ENCODE peak calls at places on chromosomes 12 and 14, in nine cellular contexts. One of them, this sample, is unnamed.

GRCh38 chr14:54902143-54902520 is 494 bp downstream of the GCH1 start:
- DNase-seq in stimulated activated CD8-positive, alpha-beta memory T cell treated with anti-CD3 and anti-CD28 coated beads, Interleukin-4, amount 100 ng/mL, for 24 hours: peak
- DNase-seq in T-helper 1 cell: peak
- DNase-seq in putamen: no peak
- DNase-seq in Daoy: peak
- DNase-seq in stomach: peak
- DNase-seq in NCI-H460: peak
- DNase-seq in kidney epithelial cell: no peak
- DNase-seq in HL-60: peak
- DNase-seq in this sample: no peak

GRCh38 chr12:43836455-43836989 is 641 bp downstream of the TMEM117 start:
- DNase-seq in Daoy: no peak
- DNase-seq in stomach: no peak
- DNase-seq in HL-60: no peak
- DNase-seq in kidney epithelial cell: no peak
- DNase-seq in putamen: peak
- DNase-seq in stimulated activated CD8-positive, alpha-beta memory T cell treated with anti-CD3 and anti-CD28 coated beads, Interleukin-4, amount 100 ng/mL, for 24 hours: no peak
- DNase-seq in NCI-H460: peak
- DNase-seq in T-helper 1 cell: peak
- DNase-seq in this sample: peak

GRCh38 chr12:127888948-127889347 is 378.0 kb upstream of the TMEM132C start:
- DNase-seq in stimulated activated CD8-positive, alpha-beta memory T cell treated with anti-CD3 and anti-CD28 coated beads, Interleukin-4, amount 100 ng/mL, for 24 hours: no peak
- DNase-seq in T-helper 1 cell: no peak
- DNase-seq in stomach: no peak
- DNase-seq in Daoy: no peak
- DNase-seq in kidney epithelial cell: no peak
- DNase-seq in putamen: no peak
- DNase-seq in HL-60: no peak
- DNase-seq in NCI-H460: no peak
- DNase-seq in this sample: no peak

GRCh38 chr14:86777950-86778602 is 1214.9 kb downstream of the GALC start:
- DNase-seq in T-helper 1 cell: no peak
- DNase-seq in stimulated activated CD8-positive, alpha-beta memory T cell treated with anti-CD3 and anti-CD28 coated beads, Interleukin-4, amount 100 ng/mL, for 24 hours: no peak
- DNase-seq in stomach: no peak
- DNase-seq in Daoy: peak
- DNase-seq in putamen: no peak
- DNase-seq in NCI-H460: peak
- DNase-seq in kidney epithelial cell: peak
- DNase-seq in HL-60: no peak
- DNase-seq in this sample: no peak

GRCh38 chr12:121926874-121927706 is 8.7 kb downstream of the CFAP251 start:
- DNase-seq in stomach: no peak
- DNase-seq in T-helper 1 cell: no peak
- DNase-seq in stimulated activated CD8-positive, alpha-beta memory T cell treated with anti-CD3 and anti-CD28 coated beads, Interleukin-4, amount 100 ng/mL, for 24 hours: no peak
- DNase-seq in NCI-H460: no peak
- DNase-seq in putamen: no peak
- DNase-seq in HL-60: peak
- DNase-seq in kidney epithelial cell: no peak
- DNase-seq in Daoy: no peak
- DNase-seq in this sample: no peak

GRCh38 chr12:25382311-25383106 is 131.8 kb upstream of the KRAS start:
- DNase-seq in Daoy: no peak
- DNase-seq in stimulated activated CD8-positive, alpha-beta memory T cell treated with anti-CD3 and anti-CD28 coated beads, Interleukin-4, amount 100 ng/mL, for 24 hours: no peak
- DNase-seq in T-helper 1 cell: peak
- DNase-seq in stomach: no peak
- DNase-seq in NCI-H460: no peak
- DNase-seq in kidney epithelial cell: no peak
- DNase-seq in putamen: no peak
- DNase-seq in HL-60: no peak
- DNase-seq in this sample: no peak

GRCh38 chr12:52691076-52691764 is 11.0 kb upstream of the KRT1 start:
- DNase-seq in Daoy: peak
- DNase-seq in HL-60: no peak
- DNase-seq in NCI-H460: no peak
- DNase-seq in stimulated activated CD8-positive, alpha-beta memory T cell treated with anti-CD3 and anti-CD28 coated beads, Interleukin-4, amount 100 ng/mL, for 24 hours: peak
- DNase-seq in kidney epithelial cell: no peak
- DNase-seq in putamen: no peak
- DNase-seq in stomach: no peak
- DNase-seq in T-helper 1 cell: peak
- DNase-seq in this sample: no peak

GRCh38 chr12:112349440-112349839 is 32.8 kb downstream of the HECTD4 start:
- DNase-seq in stomach: no peak
- DNase-seq in T-helper 1 cell: no peak
- DNase-seq in NCI-H460: no peak
- DNase-seq in kidney epithelial cell: no peak
- DNase-seq in stimulated activated CD8-positive, alpha-beta memory T cell treated with anti-CD3 and anti-CD28 coated beads, Interleukin-4, amount 100 ng/mL, for 24 hours: no peak
- DNase-seq in putamen: peak
- DNase-seq in HL-60: no peak
- DNase-seq in Daoy: no peak
- DNase-seq in this sample: no peak

GRCh38 chr14:73651005-73651404 is 6.2 kb downstream of the DNAL1 start:
- DNase-seq in HL-60: no peak
- DNase-seq in kidney epithelial cell: no peak
- DNase-seq in stimulated activated CD8-positive, alpha-beta memory T cell treated with anti-CD3 and anti-CD28 coated beads, Interleukin-4, amount 100 ng/mL, for 24 hours: no peak
- DNase-seq in NCI-H460: no peak
- DNase-seq in stomach: no peak
- DNase-seq in Daoy: no peak
- DNase-seq in T-helper 1 cell: no peak
- DNase-seq in putamen: no peak
- DNase-seq in this sample: no peak

GRCh38 chr12:25518512-25518911 is 34.6 kb downstream of the LMNTD1 start:
- DNase-seq in Daoy: peak
- DNase-seq in NCI-H460: no peak
- DNase-seq in stomach: no peak
- DNase-seq in kidney epithelial cell: no peak
- DNase-seq in putamen: no peak
- DNase-seq in stimulated activated CD8-positive, alpha-beta memory T cell treated with anti-CD3 and anti-CD28 coated beads, Interleukin-4, amount 100 ng/mL, for 24 hours: no peak
- DNase-seq in T-helper 1 cell: no peak
- DNase-seq in HL-60: no peak
- DNase-seq in this sample: no peak

GRCh38 chr14:99619873-99620834 is 16.1 kb upstream of the CCDC85C start:
- DNase-seq in stomach: no peak
- DNase-seq in T-helper 1 cell: no peak
- DNase-seq in HL-60: no peak
- DNase-seq in stimulated activated CD8-positive, alpha-beta memory T cell treated with anti-CD3 and anti-CD28 coated beads, Interleukin-4, amount 100 ng/mL, for 24 hours: no peak
- DNase-seq in putamen: no peak
- DNase-seq in NCI-H460: no peak
- DNase-seq in Daoy: peak
- DNase-seq in kidney epithelial cell: no peak
- DNase-seq in this sample: no peak

GRCh38 chr14:37819155-37820015 is 224.0 kb downstream of the TTC6 start:
- DNase-seq in Daoy: peak
- DNase-seq in NCI-H460: no peak
- DNase-seq in T-helper 1 cell: no peak
- DNase-seq in kidney epithelial cell: peak
- DNase-seq in stimulated activated CD8-positive, alpha-beta memory T cell treated with anti-CD3 and anti-CD28 coated beads, Interleukin-4, amount 100 ng/mL, for 24 hours: no peak
- DNase-seq in HL-60: no peak
- DNase-seq in stomach: no peak
- DNase-seq in putamen: no peak
- DNase-seq in this sample: no peak

GRCh38 chr12:23126794-23127193 is 501.8 kb downstream of the ETNK1 start:
- DNase-seq in kidney epithelial cell: no peak
- DNase-seq in HL-60: no peak
- DNase-seq in putamen: no peak
- DNase-seq in stomach: no peak
- DNase-seq in Daoy: no peak
- DNase-seq in NCI-H460: no peak
- DNase-seq in stimulated activated CD8-positive, alpha-beta memory T cell treated with anti-CD3 and anti-CD28 coated beads, Interleukin-4, amount 100 ng/mL, for 24 hours: no peak
- DNase-seq in T-helper 1 cell: no peak
- DNase-seq in this sample: no peak

GRCh38 chr12:85968606-85969005 is 94.5 kb downstream of the NTS start:
- DNase-seq in stomach: no peak
- DNase-seq in stimulated activated CD8-positive, alpha-beta memory T cell treated with anti-CD3 and anti-CD28 coated beads, Interleukin-4, amount 100 ng/mL, for 24 hours: no peak
- DNase-seq in HL-60: no peak
- DNase-seq in T-helper 1 cell: no peak
- DNase-seq in putamen: no peak
- DNase-seq in Daoy: no peak
- DNase-seq in kidney epithelial cell: no peak
- DNase-seq in NCI-H460: no peak
- DNase-seq in this sample: no peak

GRCh38 chr12:6551063-6551461 is 4.8 kb downstream of the IFFO1 start:
- DNase-seq in stimulated activated CD8-positive, alpha-beta memory T cell treated with anti-CD3 and anti-CD28 coated beads, Interleukin-4, amount 100 ng/mL, for 24 hours: no peak
- DNase-seq in NCI-H460: no peak
- DNase-seq in HL-60: no peak
- DNase-seq in Daoy: no peak
- DNase-seq in kidney epithelial cell: no peak
- DNase-seq in stomach: no peak
- DNase-seq in putamen: no peak
- DNase-seq in T-helper 1 cell: no peak
- DNase-seq in this sample: peak

GRCh38 chr14:44339256-44339655 is 167.8 kb downstream of the FSCB start:
- DNase-seq in NCI-H460: no peak
- DNase-seq in stomach: no peak
- DNase-seq in stimulated activated CD8-positive, alpha-beta memory T cell treated with anti-CD3 and anti-CD28 coated beads, Interleukin-4, amount 100 ng/mL, for 24 hours: no peak
- DNase-seq in Daoy: peak
- DNase-seq in putamen: no peak
- DNase-seq in HL-60: no peak
- DNase-seq in kidney epithelial cell: no peak
- DNase-seq in T-helper 1 cell: no peak
- DNase-seq in this sample: no peak

GRCh38 chr14:99467338-99468075 is 13.2 kb downstream of the SETD3 start:
- DNase-seq in kidney epithelial cell: no peak
- DNase-seq in putamen: no peak
- DNase-seq in Daoy: no peak
- DNase-seq in HL-60: no peak
- DNase-seq in stimulated activated CD8-positive, alpha-beta memory T cell treated with anti-CD3 and anti-CD28 coated beads, Interleukin-4, amount 100 ng/mL, for 24 hours: no peak
- DNase-seq in stomach: no peak
- DNase-seq in T-helper 1 cell: no peak
- DNase-seq in NCI-H460: no peak
- DNase-seq in this sample: no peak

GRCh38 chr12:87779858-87780498 is 249.2 kb downstream of the C12orf50 start:
- DNase-seq in stimulated activated CD8-positive, alpha-beta memory T cell treated with anti-CD3 and anti-CD28 coated beads, Interleukin-4, amount 100 ng/mL, for 24 hours: no peak
- DNase-seq in NCI-H460: no peak
- DNase-seq in kidney epithelial cell: no peak
- DNase-seq in HL-60: no peak
- DNase-seq in putamen: no peak
- DNase-seq in T-helper 1 cell: no peak
- DNase-seq in Daoy: no peak
- DNase-seq in stomach: no peak
- DNase-seq in this sample: no peak

GRCh38 chr14:24895243-24895583 is 154.7 kb downstream of the STXBP6 start:
- DNase-seq in T-helper 1 cell: no peak
- DNase-seq in kidney epithelial cell: no peak
- DNase-seq in stimulated activated CD8-positive, alpha-beta memory T cell treated with anti-CD3 and anti-CD28 coated beads, Interleukin-4, amount 100 ng/mL, for 24 hours: no peak
- DNase-seq in Daoy: no peak
- DNase-seq in HL-60: no peak
- DNase-seq in NCI-H460: no peak
- DNase-seq in stomach: no peak
- DNase-seq in putamen: no peak
- DNase-seq in this sample: no peak

GRCh38 chr14:36241183-36241582 is 64.7 kb upstream of the PTCSC3 start:
- DNase-seq in kidney epithelial cell: no peak
- DNase-seq in HL-60: no peak
- DNase-seq in Daoy: no peak
- DNase-seq in stomach: no peak
- DNase-seq in putamen: no peak
- DNase-seq in stimulated activated CD8-positive, alpha-beta memory T cell treated with anti-CD3 and anti-CD28 coated beads, Interleukin-4, amount 100 ng/mL, for 24 hours: no peak
- DNase-seq in NCI-H460: no peak
- DNase-seq in T-helper 1 cell: no peak
- DNase-seq in this sample: no peak

GRCh38 chr12:94779520-94779919 is 129.2 kb upstream of the TMCC3 start:
- DNase-seq in HL-60: no peak
- DNase-seq in NCI-H460: no peak
- DNase-seq in kidney epithelial cell: peak
- DNase-seq in T-helper 1 cell: no peak
- DNase-seq in Daoy: peak
- DNase-seq in stomach: no peak
- DNase-seq in stimulated activated CD8-positive, alpha-beta memory T cell treated with anti-CD3 and anti-CD28 coated beads, Interleukin-4, amount 100 ng/mL, for 24 hours: no peak
- DNase-seq in putamen: no peak
- DNase-seq in this sample: no peak

GRCh38 chr14:44896275-44897040 is 65.3 kb downstream of the KLHL28 start:
- DNase-seq in HL-60: no peak
- DNase-seq in T-helper 1 cell: no peak
- DNase-seq in stomach: no peak
- DNase-seq in Daoy: no peak
- DNase-seq in putamen: peak
- DNase-seq in NCI-H460: no peak
- DNase-seq in kidney epithelial cell: no peak
- DNase-seq in stimulated activated CD8-positive, alpha-beta memory T cell treated with anti-CD3 and anti-CD28 coated beads, Interleukin-4, amount 100 ng/mL, for 24 hours: no peak
- DNase-seq in this sample: peak

GRCh38 chr12:10716704-10717315 is 6.3 kb downstream of the YBX3 start:
- DNase-seq in kidney epithelial cell: peak
- DNase-seq in HL-60: no peak
- DNase-seq in putamen: no peak
- DNase-seq in stomach: peak
- DNase-seq in T-helper 1 cell: no peak
- DNase-seq in stimulated activated CD8-positive, alpha-beta memory T cell treated with anti-CD3 and anti-CD28 coated beads, Interleukin-4, amount 100 ng/mL, for 24 hours: no peak
- DNase-seq in NCI-H460: peak
- DNase-seq in Daoy: peak
- DNase-seq in this sample: no peak

GRCh38 chr12:108788076-108788782 is 56.9 kb upstream of the CORO1C start:
- DNase-seq in stimulated activated CD8-positive, alpha-beta memory T cell treated with anti-CD3 and anti-CD28 coated beads, Interleukin-4, amount 100 ng/mL, for 24 hours: no peak
- DNase-seq in stomach: no peak
- DNase-seq in HL-60: no peak
- DNase-seq in Daoy: no peak
- DNase-seq in putamen: no peak
- DNase-seq in NCI-H460: no peak
- DNase-seq in T-helper 1 cell: no peak
- DNase-seq in kidney epithelial cell: no peak
- DNase-seq in this sample: no peak

GRCh38 chr12:3564861-3565260 is 73.9 kb downstream of the PRMT8 start:
- DNase-seq in T-helper 1 cell: no peak
- DNase-seq in Daoy: no peak
- DNase-seq in HL-60: no peak
- DNase-seq in kidney epithelial cell: no peak
- DNase-seq in putamen: no peak
- DNase-seq in stomach: no peak
- DNase-seq in NCI-H460: no peak
- DNase-seq in stimulated activated CD8-positive, alpha-beta memory T cell treated with anti-CD3 and anti-CD28 coated beads, Interleukin-4, amount 100 ng/mL, for 24 hours: no peak
- DNase-seq in this sample: no peak

GRCh38 chr14:59161571-59162175 is 26.8 kb upstream of the DAAM1 start:
- DNase-seq in kidney epithelial cell: peak
- DNase-seq in stimulated activated CD8-positive, alpha-beta memory T cell treated with anti-CD3 and anti-CD28 coated beads, Interleukin-4, amount 100 ng/mL, for 24 hours: no peak
- DNase-seq in stomach: no peak
- DNase-seq in Daoy: peak
- DNase-seq in HL-60: no peak
- DNase-seq in T-helper 1 cell: peak
- DNase-seq in NCI-H460: no peak
- DNase-seq in putamen: peak
- DNase-seq in this sample: no peak

GRCh38 chr12:91630118-91630517 is 447.5 kb upstream of the DCN start:
- DNase-seq in HL-60: no peak
- DNase-seq in putamen: no peak
- DNase-seq in T-helper 1 cell: no peak
- DNase-seq in NCI-H460: no peak
- DNase-seq in stimulated activated CD8-positive, alpha-beta memory T cell treated with anti-CD3 and anti-CD28 coated beads, Interleukin-4, amount 100 ng/mL, for 24 hours: no peak
- DNase-seq in Daoy: no peak
- DNase-seq in stomach: no peak
- DNase-seq in kidney epithelial cell: no peak
- DNase-seq in this sample: no peak

GRCh38 chr14:105488781-105489606 is 2.1 kb upstream of the TEDC1 start:
- DNase-seq in Daoy: no peak
- DNase-seq in NCI-H460: no peak
- DNase-seq in HL-60: no peak
- DNase-seq in stimulated activated CD8-positive, alpha-beta memory T cell treated with anti-CD3 and anti-CD28 coated beads, Interleukin-4, amount 100 ng/mL, for 24 hours: no peak
- DNase-seq in stomach: no peak
- DNase-seq in putamen: no peak
- DNase-seq in T-helper 1 cell: no peak
- DNase-seq in kidney epithelial cell: no peak
- DNase-seq in this sample: no peak

GRCh38 chr14:60958146-60958545 is 22.7 kb downstream of the TRMT5 start:
- DNase-seq in kidney epithelial cell: no peak
- DNase-seq in putamen: no peak
- DNase-seq in HL-60: no peak
- DNase-seq in T-helper 1 cell: no peak
- DNase-seq in stomach: no peak
- DNase-seq in NCI-H460: no peak
- DNase-seq in Daoy: no peak
- DNase-seq in stimulated activated CD8-positive, alpha-beta memory T cell treated with anti-CD3 and anti-CD28 coated beads, Interleukin-4, amount 100 ng/mL, for 24 hours: no peak
- DNase-seq in this sample: no peak

GRCh38 chr12:92488735-92489134 is 214.1 kb upstream of the PLEKHG7 start:
- DNase-seq in Daoy: no peak
- DNase-seq in T-helper 1 cell: no peak
- DNase-seq in HL-60: no peak
- DNase-seq in stomach: no peak
- DNase-seq in putamen: no peak
- DNase-seq in stimulated activated CD8-positive, alpha-beta memory T cell treated with anti-CD3 and anti-CD28 coated beads, Interleukin-4, amount 100 ng/mL, for 24 hours: no peak
- DNase-seq in kidney epithelial cell: no peak
- DNase-seq in NCI-H460: no peak
- DNase-seq in this sample: no peak

GRCh38 chr12:34107016-34107415 is 84.7 kb downstream of the ALG10 start:
- DNase-seq in Daoy: no peak
- DNase-seq in stimulated activated CD8-positive, alpha-beta memory T cell treated with anti-CD3 and anti-CD28 coated beads, Interleukin-4, amount 100 ng/mL, for 24 hours: no peak
- DNase-seq in NCI-H460: no peak
- DNase-seq in putamen: no peak
- DNase-seq in stomach: no peak
- DNase-seq in HL-60: no peak
- DNase-seq in T-helper 1 cell: no peak
- DNase-seq in kidney epithelial cell: no peak
- DNase-seq in this sample: no peak